ENCODE peak calls at places on chromosomes 5 and 9, in nine cellular contexts. L, R, H, S, O, T, P, X and J are unnamed samples. For H3K9me2, the result is how much of the 10 kb centered on the place peaks cover.

GRCh38 chr9:21551401-21551800 is 69.3 kb upstream of the IFNE start:
- DNase-seq in X (no peak), O (no peak), L (no peak), P (no peak), S (no peak), R (no peak), H (no peak), T (no peak), J (no peak)

GRCh38 chr9:114431770-114432169 is 44.0 kb upstream of the AKNA start:
- DNase-seq in S (no peak), L (no peak), T (no peak), H (no peak), X (no peak), P (no peak), O (no peak), R (no peak), J (no peak)

GRCh38 chr9:75200892-75201470 is 112.7 kb downstream of the OSTF1 start:
- DNase-seq in X (peak), P (peak), T (peak), R (peak), S (peak), O (peak), H (peak), L (peak), J (peak)

GRCh38 chr9:114834386-114834785 is 28.5 kb upstream of the TNFSF15 start:
- DNase-seq in O (no peak), H (no peak), X (no peak), P (no peak), L (no peak), R (no peak), T (no peak), S (no peak), J (no peak)

GRCh38 chr9:85600675-85601263 is 141.0 kb downstream of the AGTPBP1 start:
- DNase-seq in X (no peak), L (no peak), T (peak), S (no peak), O (no peak), P (no peak), R (no peak), H (no peak), J (peak)

GRCh38 chr9:23636199-23636598 is 189.8 kb downstream of the ELAVL2 start:
- DNase-seq in O (no peak), T (no peak), R (no peak), H (no peak), L (no peak), X (no peak), P (no peak), S (no peak), J (no peak)

GRCh38 chr9:99249619-99250018 is 27.5 kb downstream of the SEC61B start:
- DNase-seq in S (no peak), P (no peak), T (no peak), H (no peak), X (no peak), L (no peak), O (peak), R (no peak), J (no peak)

GRCh38 chr5:37662789-37663475 is 176.9 kb downstream of the GDNF start:
- DNase-seq in O (no peak), R (no peak), P (no peak), X (no peak), H (no peak), S (no peak), L (no peak), T (no peak), J (no peak)

GRCh38 chr9:98536542-98537173 is 172.1 kb downstream of the GABBR2 start:
- DNase-seq in O (no peak), T (peak), S (peak), R (peak), P (peak), L (peak), H (no peak), X (peak), J (no peak)

DNA sequence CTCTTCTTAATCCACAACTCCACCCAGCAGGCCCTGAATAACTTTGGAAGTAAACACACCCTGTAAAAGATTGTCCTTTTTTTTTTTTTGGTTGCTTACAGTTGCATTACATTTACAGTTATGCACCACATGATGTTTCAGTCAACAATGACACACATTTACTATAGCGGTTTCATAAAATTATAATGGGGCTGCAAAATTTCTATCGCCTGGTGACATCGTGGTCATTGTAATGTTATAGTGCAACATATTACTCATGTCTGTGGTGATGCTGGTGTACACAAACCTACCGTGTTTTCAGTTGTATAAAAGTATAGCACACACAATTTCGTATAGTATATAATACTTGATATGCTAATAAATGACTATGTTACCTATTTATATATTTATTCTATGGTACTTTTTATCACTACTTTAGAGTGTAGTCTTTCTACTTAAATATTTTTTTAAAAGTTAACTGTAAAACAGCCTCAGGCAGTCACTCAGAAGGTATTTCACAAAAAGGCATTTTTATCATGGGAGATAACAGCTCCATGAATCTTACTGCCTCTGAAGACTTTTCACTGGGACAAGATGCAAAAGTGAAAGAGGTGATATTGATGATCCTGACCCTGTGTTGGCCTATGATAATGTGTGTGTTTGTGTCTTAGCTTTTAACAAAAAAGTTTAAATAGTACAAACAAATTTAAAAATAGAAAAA is 695.4 kb upstream of the CDH18 start:
- DNase-seq in L (no peak), R (no peak), S (no peak), P (no peak), X (peak), H (no peak), T (no peak), O (no peak), J (no peak)
- H3K9me2 ChIP-seq in L (under half), R (under half), S (under half), P (under half), X (under half), H (under half), T (under half), O (under half), J (under half)

DNA sequence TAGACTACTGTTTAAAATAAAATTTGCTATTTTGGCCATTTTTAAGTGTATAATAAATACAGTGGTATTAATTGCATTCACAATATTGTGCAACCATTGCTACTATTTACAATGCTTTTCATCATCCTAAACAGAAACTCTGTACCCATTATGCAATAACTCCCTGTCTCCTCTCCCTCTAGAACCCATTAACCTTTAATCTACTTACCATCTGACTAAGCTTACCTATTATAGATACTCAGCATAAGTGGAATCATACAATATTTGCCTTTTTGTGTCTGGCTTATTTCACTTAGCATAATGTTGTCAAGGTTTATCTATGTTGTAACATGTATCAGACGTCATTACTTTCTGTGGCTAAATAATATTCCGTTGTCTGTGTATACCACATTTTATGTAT is 25.9 kb downstream of the CD14 start:
- DNase-seq in O (no peak), L (no peak), R (no peak), H (no peak), P (no peak), S (no peak), T (no peak), X (no peak), J (no peak)
- H3K9me2 ChIP-seq in O (under half), L (under half), R (under half), H (under half), P (under half), S (under half), T (under half), X (under half), J (under half)

DNA sequence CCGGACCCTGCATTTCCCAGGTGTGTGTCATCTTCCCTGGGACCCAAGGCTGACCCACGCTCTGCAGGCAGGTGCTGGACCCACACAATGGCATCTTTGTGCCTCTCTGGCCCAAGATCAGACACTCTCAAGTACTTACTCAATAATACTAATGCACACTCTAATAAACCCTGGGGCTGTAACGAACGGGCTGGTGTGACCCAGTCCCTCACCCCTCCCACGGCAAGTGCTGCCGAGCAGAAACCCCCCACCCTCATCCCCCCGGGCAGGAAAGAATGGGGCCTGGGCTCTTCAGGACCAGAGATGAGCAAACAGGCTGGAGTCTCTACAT is 1.1 kb upstream of the OBP2B start:
- DNase-seq in L (no peak), O (no peak), X (peak), S (no peak), T (no peak), H (peak), P (no peak), R (no peak), J (no peak)
- H3K9me2 ChIP-seq in L (under half), O (under half), X (under half), S (under half), T (under half), H (under half), P (under half), R (under half), J (under half)

DNA sequence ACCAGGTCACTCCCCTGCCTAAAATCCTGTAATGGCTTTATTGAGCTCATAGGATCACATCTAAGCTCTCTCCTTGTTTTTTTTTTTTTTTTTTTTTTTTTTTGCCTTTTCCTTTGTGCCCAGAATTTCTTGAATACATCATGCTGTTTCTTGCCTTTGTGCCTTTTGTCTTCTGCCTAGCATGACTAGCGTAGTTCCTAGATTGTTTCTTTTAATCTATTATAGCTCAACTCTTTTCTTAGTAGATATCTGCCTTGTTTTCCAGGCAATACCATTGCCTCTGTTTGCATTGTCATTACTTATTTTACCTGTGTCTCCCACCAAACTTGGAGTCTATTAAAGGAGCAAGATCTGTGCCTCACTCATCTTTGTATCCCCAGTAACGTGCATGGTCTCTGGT is 106.1 kb upstream of the C9orf72 start:
- DNase-seq in P (no peak), S (no peak), X (no peak), H (no peak), L (no peak), T (peak), O (no peak), R (no peak), J (no peak)
- H3K9me2 ChIP-seq in P (under half), S (under half), X (under half), H (under half), L (under half), T (under half), O (under half), R (under half), J (under half)